ENCODE peak calls at places on chromosomes 5 and 9, in nine cellular contexts. F, V, A, Y, O, J, C, I and U are unnamed samples.

GRCh38 chr5:38473008-38473407 is 83.4 kb downstream of the LIFR start:
- DNase-seq in F (no peak), C (no peak), J (peak), V (no peak), I (no peak), Y (no peak), O (no peak), A (peak), U (no peak)

GRCh38 chr9:20914556-20914955 is 116.9 kb downstream of the HACD4 start:
- DNase-seq in V (no peak), F (no peak), O (no peak), A (peak), J (no peak), C (no peak), I (peak), Y (no peak), U (peak)

GRCh38 chr5:154844800-154845199 is 5.6 kb downstream of the FAXDC2 start:
- DNase-seq in O (no peak), V (no peak), Y (no peak), J (no peak), C (no peak), A (no peak), I (no peak), F (no peak), U (no peak)

GRCh38 chr9:4799775-4800174 is 7.0 kb downstream of the RCL1 start:
- DNase-seq in F (no peak), C (no peak), O (no peak), V (no peak), I (no peak), A (peak), J (no peak), Y (no peak), U (no peak)

GRCh38 chr5:95609711-95610110 is 10.2 kb upstream of the GPR150 start:
- DNase-seq in I (no peak), C (no peak), F (no peak), A (peak), Y (no peak), J (peak), O (no peak), V (no peak), U (no peak)

GRCh38 chr9:89179535-89179919 is 909 bp upstream of the SHC3 start:
- DNase-seq in Y (no peak), O (no peak), F (no peak), V (no peak), A (no peak), I (peak), C (peak), J (peak), U (no peak)

GRCh38 chr9:105444130-105444529 is 3.7 kb upstream of the FSD1L start:
- DNase-seq in V (no peak), I (no peak), O (no peak), Y (no peak), F (no peak), A (no peak), J (peak), C (peak), U (peak)

GRCh38 chr5:158877706-158878105 is 222.0 kb downstream of the EBF1 start:
- DNase-seq in Y (no peak), A (no peak), O (no peak), J (no peak), F (no peak), V (no peak), I (no peak), C (no peak), U (no peak)

GRCh38 chr5:134943547-134943946 is 24.2 kb upstream of the CATSPER3 start:
- DNase-seq in O (no peak), C (no peak), Y (no peak), J (no peak), A (no peak), I (no peak), F (no peak), V (no peak), U (no peak)

GRCh38 chr5:139908749-139909148 is 113.1 kb downstream of the PSD2 start:
- DNase-seq in F (no peak), V (no peak), Y (no peak), C (no peak), O (peak), I (no peak), J (peak), A (no peak), U (peak)

GRCh38 chr5:10145922-10146321 is 103.8 kb downstream of the ATPSCKMT start:
- DNase-seq in Y (no peak), C (peak), V (no peak), J (peak), A (peak), F (no peak), I (peak), O (no peak), U (peak)